ENCODE peak calls at places on chromosomes 4 and X, in four cellular contexts. J is fibroblast of lung, S is B cell, B is ovary. U is an unnamed sample.

GRCh38 chrX:9807355-9808182 is 21.3 kb downstream of the SHROOM2 start:
- DNase-seq in S (no peak), B (no peak), J (no peak), U (no peak)

GRCh38 chr4:176195184-176195978 is at the start of gene SPATA4:
- DNase-seq in B (peak; percentile 94), S (peak; percentile 96), J (peak; percentile 94), U (peak; percentile 97)

GRCh38 chr4:17535906-17536305 is 20.9 kb downstream of the CLRN2 start:
- DNase-seq in J (no peak), S (no peak), B (no peak), U (peak; percentile 38)

GRCh38 chr4:26723216-26723615 is 137.4 kb upstream of the STIM2 start:
- DNase-seq in S (peak; percentile 14), B (no peak), J (no peak), U (peak; percentile 46)

GRCh38 chr4:95415346-95415771 is 133.4 kb downstream of the UNC5C start:
- DNase-seq in S (no peak), B (no peak), J (peak; percentile 39), U (no peak)

GRCh38 chrX:49172280-49172780 is 632 bp downstream of the PLP2 start:
- DNase-seq in B (peak; percentile 66), J (peak; percentile 60), S (peak; percentile 79), U (peak; percentile 89)

GRCh38 chr4:110119880-110120279 is 78.5 kb downstream of the ELOVL6 start:
- DNase-seq in S (no peak), B (no peak), J (peak; percentile 75), U (no peak)

GRCh38 chr4:152591361-152591760 is 55.5 kb upstream of the FBXW7 start:
- DNase-seq in B (peak; percentile 21), J (peak; percentile 65), S (peak; percentile 14), U (peak; percentile 57)

GRCh38 chr4:7372673-7373072 is 62.1 kb downstream of the PSAPL1 start:
- DNase-seq in S (no peak), J (peak; percentile 5), B (no peak), U (no peak)

GRCh38 chr4:151266542-151266941 is 10.4 kb upstream of the PRSS48 start:
- DNase-seq in S (no peak), J (no peak), B (no peak), U (no peak)

GRCh38 chr4:108628411-108628810 is 8.0 kb downstream of the RPL34 start:
- DNase-seq in B (no peak), J (no peak), S (no peak), U (no peak)

GRCh38 chrX:148933881-148934280 is 433.5 kb downstream of the AFF2 start:
- DNase-seq in J (no peak), B (no peak), S (no peak), U (no peak)

DNA sequence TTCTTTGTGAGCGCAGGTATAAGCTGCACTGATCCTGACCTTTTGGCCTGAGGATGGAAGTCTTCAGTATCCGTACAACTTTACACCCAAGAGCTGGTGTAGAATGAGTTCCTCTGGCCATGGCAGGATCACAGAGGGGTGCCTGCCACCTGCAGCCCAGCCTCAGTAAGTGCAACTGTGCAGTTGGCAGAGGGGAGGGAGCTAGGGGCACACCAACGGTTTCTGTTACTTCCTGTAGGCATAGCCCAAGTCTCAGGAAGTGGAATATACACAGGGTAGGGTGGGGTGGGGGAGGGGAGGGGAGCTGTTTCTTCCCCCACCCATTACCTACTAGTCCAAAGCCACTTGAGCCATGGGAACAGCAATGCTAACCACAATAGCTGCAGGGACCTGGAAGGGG is 85.4 kb upstream of the GBA3 start:
- DNase-seq in J (peak; percentile 51), B (peak; percentile 28), S (no peak), U (peak; percentile 70)
- TF ChIP-seq CTCF in J (peak; percentile 73), B (no peak), S (no peak), U (peak; percentile 42)

GRCh38 chr4:40699648-40700047 is 50.1 kb upstream of the NSUN7 start:
- DNase-seq in S (no peak), J (peak; percentile 23), B (no peak), U (no peak)
- TF ChIP-seq CTCF in S (no peak), J (no peak), B (no peak), U (no peak)

GRCh38 chr4:8433181-8433580 is 7.3 kb downstream of the ACOX3 start:
- DNase-seq in S (no peak), B (no peak), J (no peak), U (no peak)
- TF ChIP-seq CTCF in S (no peak), B (no peak), J (no peak), U (no peak)

DNA sequence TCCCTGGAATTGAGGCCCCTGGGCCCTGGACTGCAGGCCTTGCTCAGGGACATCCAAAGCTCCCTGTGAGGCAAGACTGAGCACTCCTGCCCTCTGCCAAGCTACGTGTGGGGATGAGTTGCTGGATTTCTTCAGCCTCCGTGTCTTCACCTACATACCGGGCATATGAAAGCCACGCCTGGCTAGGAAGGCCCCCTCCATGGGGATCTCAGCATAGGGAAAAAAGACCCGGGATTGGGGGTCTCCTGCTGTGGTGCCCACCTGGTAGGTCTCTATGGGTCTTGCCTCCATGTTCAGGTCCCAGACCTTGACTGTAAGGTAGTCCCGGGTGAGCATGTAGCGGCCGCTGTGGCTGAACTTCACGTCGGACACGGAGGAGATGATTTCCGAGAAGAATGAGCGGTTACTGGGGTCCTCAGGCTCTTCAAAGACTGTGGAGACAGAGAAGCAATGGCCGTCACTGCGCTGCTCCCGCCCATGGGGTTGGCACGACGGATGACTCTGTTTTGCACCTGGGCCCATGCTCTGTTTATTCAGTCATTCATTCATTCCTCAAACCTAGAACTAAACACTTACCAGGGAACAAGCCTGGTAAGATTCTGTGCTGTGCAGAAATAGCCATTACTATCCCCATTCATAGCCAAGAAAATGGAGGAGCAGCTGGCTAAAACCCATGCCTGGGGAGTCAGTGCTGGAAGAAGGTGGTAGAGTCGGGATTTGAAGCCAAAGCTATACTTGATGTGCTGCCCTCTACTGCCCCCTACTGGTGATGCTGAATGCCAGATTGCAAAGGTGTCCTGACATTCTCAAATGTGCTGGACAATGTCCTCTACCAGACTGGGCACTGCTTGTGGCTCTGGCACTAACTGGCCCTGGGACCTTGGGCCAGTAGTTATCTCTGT is 63.9 kb downstream of the WFS1 start:
- DNase-seq in S (no peak), J (peak; percentile 9), B (no peak), U (peak; percentile 39)
- TF ChIP-seq CTCF in S (peak; percentile 65), J (peak; percentile 71), B (no peak), U (peak; percentile 70)

GRCh38 chr4:147924604-147925412 is 192.9 kb downstream of the ARHGAP10 start:
- DNase-seq in B (peak; percentile 35), J (peak; percentile 39), S (no peak), U (peak; percentile 14)
- TF ChIP-seq CTCF in B (no peak), J (peak; percentile 52), S (no peak), U (peak; percentile 17)